ENCODE peak calls at places on chromosomes 5 and 9, in five cellular contexts. Y is stomach, Q is heart left ventricle, G is heart right ventricle, J is transverse colon. I is an unnamed sample.

GRCh38 chr9:89461302-89461701 is 36.6 kb downstream of the SEMA4D start:
- DNase-seq in G (no peak), Q (no peak), J (no peak), Y (no peak), I (no peak)

GRCh38 chr5:14019768-14020167 is 75.3 kb upstream of the DNAH5 start:
- DNase-seq in G (no peak), J (no peak), Y (no peak), Q (no peak), I (no peak)

GRCh38 chr5:97142521-97143254 is at the start of gene LIX1:
- DNase-seq in Y (no peak), Q (peak; percentile 21), J (peak; percentile 26), G (no peak), I (no peak)

GRCh38 chr9:3177362-3177761 is 333.5 kb upstream of the PUM3 start:
- DNase-seq in J (peak; percentile 14), Q (no peak), G (no peak), Y (no peak), I (no peak)

GRCh38 chr9:135215571-135216161 is 128.2 kb downstream of the OLFM1 start:
- DNase-seq in Q (peak; percentile 23), Y (peak; percentile 90), J (no peak), G (peak; percentile 61), I (no peak)

GRCh38 chr5:132491368-132492364 is 1.1 kb upstream of the IRF1 start:
- DNase-seq in Y (peak; percentile 27), Q (no peak), J (peak; percentile 48), G (no peak), I (peak; percentile 55)

GRCh38 chr9:85202596-85202995 is 533.1 kb downstream of the NTRK2 start:
- DNase-seq in G (no peak), Q (no peak), Y (no peak), J (no peak), I (no peak)

GRCh38 chr5:581941-582340 is 30.2 kb upstream of the CEP72 start:
- DNase-seq in Y (peak; percentile 14), Q (no peak), G (no peak), J (no peak), I (no peak)

GRCh38 chr5:108548684-108549596 is 167.0 kb upstream of the FBXL17 start:
- DNase-seq in Q (no peak), G (no peak), J (no peak), Y (no peak), I (no peak)

GRCh38 chr5:123549256-123549904 is 37.4 kb downstream of the CSNK1G3 start:
- DNase-seq in Q (no peak), G (no peak), Y (no peak), J (peak; percentile 34), I (no peak)

DNA sequence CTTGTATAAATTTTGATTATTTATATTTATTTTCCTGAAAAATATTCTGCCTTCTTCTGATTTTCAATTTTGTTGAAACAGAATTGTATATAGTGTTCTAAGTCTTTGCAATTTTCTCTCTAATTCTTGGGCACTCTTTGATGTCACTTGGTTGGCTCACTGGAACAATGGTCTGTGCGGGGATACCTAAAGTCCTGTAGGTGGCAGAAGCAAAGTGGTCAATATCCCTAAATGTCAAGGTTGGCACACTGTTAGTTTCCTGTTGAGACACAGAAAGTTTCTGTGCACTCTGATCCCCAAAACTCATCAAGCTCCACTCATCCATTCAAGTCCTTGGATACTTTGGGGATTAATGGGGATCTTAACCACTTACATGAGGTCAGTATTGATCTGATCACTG is 480.8 kb upstream of the CCNG1 start:
- DNase-seq in Y (no peak), J (no peak), G (no peak), Q (no peak), I (no peak)
- H3K4me1 ChIP-seq in Y (no peaks in the 10 kb centered on the region), J (no peaks in the 10 kb centered on the region), G (no peaks in the 10 kb centered on the region), Q (no peaks in the 10 kb centered on the region), I (no peaks in the 10 kb centered on the region)

DNA sequence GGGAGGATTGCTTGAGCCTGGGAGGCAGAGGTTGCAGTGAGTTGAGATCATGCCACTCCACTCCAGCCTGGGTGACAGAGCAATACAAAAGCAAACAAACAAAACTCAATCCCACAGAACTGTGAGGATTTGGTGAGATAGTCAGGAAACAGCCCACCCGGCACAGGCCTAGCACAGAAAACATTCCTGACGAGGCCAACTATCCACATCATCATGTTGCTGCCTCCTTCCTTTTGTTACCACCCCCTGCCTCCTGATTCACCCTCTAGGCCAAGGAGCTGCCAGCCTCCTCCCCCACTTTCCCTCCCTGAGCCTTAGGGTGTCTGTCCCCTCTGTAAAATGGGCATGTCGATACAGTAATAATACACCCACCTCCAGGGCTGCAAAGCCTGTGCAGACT is 39.0 kb downstream of the STK10 start:
- DNase-seq in G (no peak), J (no peak), Y (no peak), Q (no peak), I (no peak)
- H3K4me1 ChIP-seq in G (peaks cover 35% of the 10 kb centered on the region), J (no peaks in the 10 kb centered on the region), Y (peaks cover 40% of the 10 kb centered on the region), Q (peaks cover 33% of the 10 kb centered on the region), I (peaks cover 85% of the 10 kb centered on the region)

DNA sequence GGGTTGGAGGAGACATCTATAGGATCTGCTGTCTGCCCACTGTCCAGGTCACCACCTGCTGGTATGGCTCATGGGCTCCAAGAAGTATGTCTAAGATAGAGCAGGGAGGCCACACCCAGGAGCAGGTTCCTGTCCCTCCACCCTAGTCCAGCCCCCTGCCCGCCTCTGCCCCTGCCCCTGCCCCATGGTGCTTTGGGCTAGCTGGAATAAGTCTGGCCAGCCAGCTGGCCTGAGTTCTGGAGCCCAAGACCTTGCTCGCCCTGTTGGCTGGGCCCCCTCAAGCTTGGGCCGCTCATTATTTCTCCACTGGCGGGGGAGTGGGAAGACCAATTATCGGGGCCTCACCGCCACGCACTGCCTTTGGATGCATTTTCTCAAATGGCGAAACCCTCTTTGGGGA is 79.3 kb upstream of the PITX1 start:
- DNase-seq in G (no peak), Q (no peak), Y (no peak), J (no peak), I (no peak)
- H3K4me1 ChIP-seq in G (no peaks in the 10 kb centered on the region), Q (no peaks in the 10 kb centered on the region), Y (peaks cover 11% of the 10 kb centered on the region), J (no peaks in the 10 kb centered on the region), I (no peaks in the 10 kb centered on the region)

GRCh38 chr5:6748142-6748541 is 34.9 kb downstream of the TENT4A start:
- DNase-seq in Y (no peak), G (no peak), Q (no peak), J (peak; percentile 2), I (no peak)
- H3K4me1 ChIP-seq in Y (no peaks in the 10 kb centered on the region), G (peaks cover 10% of the 10 kb centered on the region), Q (peaks cover 9% of the 10 kb centered on the region), J (no peaks in the 10 kb centered on the region), I (peaks cover 9% of the 10 kb centered on the region)

DNA sequence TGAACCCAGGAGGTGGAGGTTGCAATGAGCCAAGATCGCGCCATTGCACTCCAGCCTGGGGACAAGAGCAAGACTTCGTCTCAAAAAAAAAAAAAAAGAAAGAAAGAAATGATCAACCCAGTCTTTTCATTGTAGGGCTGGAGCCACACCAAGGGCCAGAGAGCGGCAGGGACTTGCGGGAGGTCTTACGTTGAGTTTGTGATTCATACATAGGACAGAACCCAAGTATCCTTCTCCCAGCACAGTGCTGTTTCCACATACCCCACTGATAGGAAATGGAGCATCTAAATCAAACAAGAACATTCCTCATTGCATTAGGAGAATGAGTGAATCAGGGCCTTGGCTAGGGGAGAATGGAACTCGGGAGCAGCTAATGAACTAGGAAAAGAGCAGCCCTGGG is 3.5 kb upstream of the TNIP1 start:
- DNase-seq in Y (no peak), G (no peak), Q (no peak), J (no peak), I (no peak)
- H3K4me1 ChIP-seq in Y (peaks cover 61% of the 10 kb centered on the region), G (peaks cover 57% of the 10 kb centered on the region), Q (peaks cover 54% of the 10 kb centered on the region), J (peaks cover 42% of the 10 kb centered on the region), I (peaks cover 52% of the 10 kb centered on the region)

DNA sequence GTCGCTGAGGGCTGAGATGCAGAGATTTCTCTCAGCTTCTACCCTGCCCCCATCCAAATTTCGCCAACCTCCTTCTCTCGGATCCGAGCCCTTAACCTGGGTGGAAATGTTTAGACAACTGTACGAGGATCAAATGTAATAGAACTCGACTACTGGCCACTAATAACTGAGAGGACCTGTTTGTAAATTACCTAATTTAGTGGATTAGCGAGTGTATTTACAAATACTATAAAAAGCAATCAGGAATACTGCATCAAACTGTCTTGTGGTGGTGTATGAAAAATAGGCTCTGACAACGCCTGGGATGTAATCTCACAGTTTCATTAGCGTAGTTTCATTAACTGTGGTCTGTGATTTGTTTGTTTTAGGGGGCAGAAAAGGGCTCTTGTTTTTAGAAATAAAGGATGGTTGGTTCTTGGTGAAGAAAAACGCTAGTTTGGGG is 1.3 kb downstream of the SLC44A1 start:
- DNase-seq in J (no peak), G (no peak), Y (no peak), Q (no peak), I (no peak)
- H3K4me1 ChIP-seq in J (peaks cover 4% of the 10 kb centered on the region), G (peaks cover 38% of the 10 kb centered on the region), Y (peaks cover 21% of the 10 kb centered on the region), Q (peaks cover 40% of the 10 kb centered on the region), I (peaks cover 41% of the 10 kb centered on the region)

GRCh38 chr5:136034492-136034891 is 5.7 kb downstream of the TGFBI start:
- DNase-seq in G (no peak), J (no peak), Q (no peak), Y (no peak), I (no peak)
- H3K4me1 ChIP-seq in G (peaks cover 79% of the 10 kb centered on the region), J (peaks cover 15% of the 10 kb centered on the region), Q (peaks cover 58% of the 10 kb centered on the region), Y (peaks cover 1% of the 10 kb centered on the region), I (peaks cover 42% of the 10 kb centered on the region)

GRCh38 chr9:91723420-91724067 is 226.5 kb downstream of the ROR2 start:
- DNase-seq in Y (no peak), G (no peak), J (no peak), Q (no peak), I (no peak)
- H3K4me1 ChIP-seq in Y (no peaks in the 10 kb centered on the region), G (no peaks in the 10 kb centered on the region), J (no peaks in the 10 kb centered on the region), Q (no peaks in the 10 kb centered on the region), I (no peaks in the 10 kb centered on the region)

GRCh38 chr9:112863214-112863613 is 27.5 kb downstream of the SLC46A2 start:
- DNase-seq in J (no peak), Y (no peak), G (peak; percentile 23), Q (no peak), I (peak; percentile 59)

GRCh38 chr9:112860466-112860865 is 30.2 kb downstream of the SLC46A2 start:
- DNase-seq in G (no peak), Y (no peak), Q (no peak), J (no peak), I (no peak)

GRCh38 chr9:112861638-112862555 is 28.8 kb downstream of the SLC46A2 start:
- DNase-seq in Q (peak; percentile 40), Y (no peak), G (peak; percentile 22), J (peak; percentile 20), I (peak; percentile 77)

GRCh38 chr9:112858625-112859147 is 32.0 kb downstream of the SLC46A2 start:
- DNase-seq in G (no peak), J (no peak), Y (no peak), Q (no peak), I (peak; percentile 51)

GRCh38 chr9:112861155-112861554 is 29.5 kb downstream of the SLC46A2 start:
- DNase-seq in Y (no peak), J (no peak), Q (no peak), G (no peak), I (no peak)
- H3K4me1 ChIP-seq in Y (peaks cover 4% of the 10 kb centered on the region), J (no peaks in the 10 kb centered on the region), Q (peaks cover 10% of the 10 kb centered on the region), G (peaks cover 30% of the 10 kb centered on the region), I (peaks cover 42% of the 10 kb centered on the region)

DNA sequence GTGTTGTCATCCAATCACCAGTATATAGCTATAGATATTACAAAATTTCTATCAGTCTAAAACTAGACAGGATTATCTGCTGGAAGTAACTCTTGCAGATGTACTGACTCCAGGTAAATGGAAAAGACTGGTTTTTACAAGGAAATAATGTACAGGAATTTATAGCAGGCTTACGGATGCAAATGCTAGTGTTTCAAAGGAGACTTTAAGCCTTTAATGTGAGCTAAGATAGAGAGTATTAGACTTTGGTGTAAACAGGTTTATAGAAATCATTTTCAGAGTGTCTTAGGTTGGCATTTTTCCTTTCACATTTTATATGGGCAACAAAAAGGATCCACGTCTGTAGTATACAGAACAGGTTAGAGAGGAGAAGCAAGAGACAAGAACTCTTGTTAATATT is 16.1 kb downstream of the ZNF608 start:
- DNase-seq in G (no peak), Q (no peak), Y (no peak), J (no peak), I (no peak)
- H3K4me1 ChIP-seq in G (peaks cover 50% of the 10 kb centered on the region), Q (peaks cover 11% of the 10 kb centered on the region), Y (peaks cover 16% of the 10 kb centered on the region), J (no peaks in the 10 kb centered on the region), I (no peaks in the 10 kb centered on the region)

I was measured in left lung.